ENCODE peak calls at places on chromosomes 12 and 14, in six cellular contexts. One of them, this sample, is unnamed.

GRCh38 chr14:63862163-63862562 is 9.4 kb downstream of the SYNE2 start:
- DNase-seq in HCT116: no peak
- DNase-seq in HepG2: no peak
- DNase-seq in K562: no peak
- DNase-seq in H1: no peak
- DNase-seq in GM12878: no peak
- DNase-seq in this sample: no peak

GRCh38 chr12:114013601-114014345 is 47.6 kb upstream of the RBM19 start:
- DNase-seq in HCT116: peak; percentile 31
- DNase-seq in HepG2: peak; percentile 39
- DNase-seq in K562: peak; percentile 14
- DNase-seq in H1: peak; percentile 61
- DNase-seq in GM12878: no peak
- DNase-seq in this sample: peak; percentile 32

GRCh38 chr12:39780527-39781446 is 161.2 kb upstream of the ABCD2 start:
- DNase-seq in HCT116: no peak
- DNase-seq in HepG2: no peak
- DNase-seq in K562: no peak
- DNase-seq in H1: no peak
- DNase-seq in GM12878: no peak
- DNase-seq in this sample: no peak

GRCh38 chr12:109134186-109134917 is 18.0 kb downstream of the ACACB start:
- DNase-seq in HCT116: peak; percentile 27
- DNase-seq in HepG2: no peak
- DNase-seq in K562: peak; percentile 65
- DNase-seq in H1: peak; percentile 74
- DNase-seq in GM12878: no peak
- DNase-seq in this sample: peak; percentile 60

GRCh38 chr14:104820669-104821228 is 19.8 kb downstream of the ZBTB42 start:
- DNase-seq in HCT116: no peak
- DNase-seq in HepG2: peak; percentile 81
- DNase-seq in K562: no peak
- DNase-seq in H1: peak; percentile 63
- DNase-seq in GM12878: no peak
- DNase-seq in this sample: peak; percentile 92

GRCh38 chr12:89280833-89281533 is 71.3 kb downstream of the DUSP6 start:
- DNase-seq in HCT116: no peak
- DNase-seq in HepG2: no peak
- DNase-seq in K562: no peak
- DNase-seq in H1: no peak
- DNase-seq in GM12878: no peak
- DNase-seq in this sample: no peak

GRCh38 chr12:30573145-30573544 is 122.5 kb downstream of the IPO8 start:
- DNase-seq in HCT116: no peak
- DNase-seq in HepG2: no peak
- DNase-seq in K562: no peak
- DNase-seq in H1: no peak
- DNase-seq in GM12878: no peak
- DNase-seq in this sample: no peak

GRCh38 chr12:1108276-1108675 is 117.3 kb downstream of the ERC1 start:
- DNase-seq in HCT116: no peak
- DNase-seq in HepG2: no peak
- DNase-seq in K562: no peak
- DNase-seq in H1: no peak
- DNase-seq in GM12878: peak; percentile 59
- DNase-seq in this sample: no peak

GRCh38 chr14:29650554-29651269 is 276.9 kb downstream of the PRKD1 start:
- DNase-seq in HCT116: no peak
- DNase-seq in HepG2: no peak
- DNase-seq in K562: peak; percentile 26
- DNase-seq in H1: no peak
- DNase-seq in GM12878: no peak
- DNase-seq in this sample: no peak

GRCh38 chr14:85420278-85420677 is 109.7 kb upstream of the FLRT2 start:
- DNase-seq in HCT116: no peak
- DNase-seq in HepG2: no peak
- DNase-seq in K562: no peak
- DNase-seq in H1: no peak
- DNase-seq in GM12878: no peak
- DNase-seq in this sample: no peak
- H2AFZ ChIP-seq in HCT116: no peak overlapping the region
- H2AFZ ChIP-seq in HepG2: no peak overlapping the region
- H2AFZ ChIP-seq in K562: no peak overlapping the region
- H2AFZ ChIP-seq in H1: no peak overlapping the region
- H2AFZ ChIP-seq in GM12878: no peak overlapping the region
- H2AFZ ChIP-seq in this sample: no peak overlapping the region

GRCh38 chr14:68208726-68209125 is 389.1 kb downstream of the RAD51B start:
- DNase-seq in HCT116: no peak
- DNase-seq in HepG2: no peak
- DNase-seq in K562: no peak
- DNase-seq in H1: no peak
- DNase-seq in GM12878: no peak
- DNase-seq in this sample: no peak
- TF ChIP-seq YY1 in HCT116: no peak
- TF ChIP-seq YY1 in HepG2: no peak
- TF ChIP-seq YY1 in K562: no peak
- TF ChIP-seq YY1 in H1: no peak
- TF ChIP-seq YY1 in GM12878: no peak
- TF ChIP-seq YY1 in this sample: no peak

DNA sequence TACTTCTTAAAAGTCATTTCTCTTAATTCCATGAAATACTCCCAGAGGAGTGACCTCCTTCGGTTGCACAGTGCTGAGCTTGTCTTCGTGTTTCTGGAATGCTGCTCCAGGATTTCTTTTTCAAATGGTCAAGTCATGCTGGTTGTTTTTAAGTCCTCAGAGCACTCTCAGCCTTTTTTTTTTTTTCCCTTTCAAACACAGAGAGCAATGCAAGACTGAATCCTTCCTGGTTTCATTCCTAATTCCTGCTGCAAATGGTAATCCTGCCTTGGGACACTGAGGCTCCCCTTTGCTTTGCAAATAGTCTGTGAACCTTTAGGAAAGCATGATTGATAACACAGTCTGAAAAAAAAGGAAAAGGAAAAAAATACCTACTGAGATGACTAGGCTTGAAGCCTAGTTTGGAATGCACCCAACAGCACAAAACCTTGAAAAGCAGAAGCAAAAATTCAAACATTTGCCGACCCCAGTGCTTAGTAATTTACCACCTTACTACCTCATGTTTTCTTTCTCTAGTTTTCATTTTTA is 233.1 kb upstream of the DAAM1 start:
- DNase-seq in HCT116: no peak
- DNase-seq in HepG2: no peak
- DNase-seq in K562: no peak
- DNase-seq in H1: no peak
- DNase-seq in GM12878: peak; percentile 55
- DNase-seq in this sample: no peak
- TF ChIP-seq RAD21 in HCT116: no peak
- TF ChIP-seq RAD21 in HepG2: no peak
- TF ChIP-seq RAD21 in K562: no peak
- TF ChIP-seq RAD21 in H1: no peak
- TF ChIP-seq RAD21 in GM12878: no peak
- TF ChIP-seq RAD21 in this sample: no peak

GRCh38 chr12:22163594-22163993 is 117.6 kb downstream of the CMAS start:
- DNase-seq in HCT116: no peak
- DNase-seq in HepG2: no peak
- DNase-seq in K562: no peak
- DNase-seq in H1: no peak
- DNase-seq in GM12878: no peak
- DNase-seq in this sample: no peak
- H2AFZ ChIP-seq in HCT116: no peak overlapping the region
- H2AFZ ChIP-seq in HepG2: no peak overlapping the region
- H2AFZ ChIP-seq in K562: no peak overlapping the region
- H2AFZ ChIP-seq in H1: no peak overlapping the region
- H2AFZ ChIP-seq in GM12878: no peak overlapping the region
- H2AFZ ChIP-seq in this sample: no peak overlapping the region

DNA sequence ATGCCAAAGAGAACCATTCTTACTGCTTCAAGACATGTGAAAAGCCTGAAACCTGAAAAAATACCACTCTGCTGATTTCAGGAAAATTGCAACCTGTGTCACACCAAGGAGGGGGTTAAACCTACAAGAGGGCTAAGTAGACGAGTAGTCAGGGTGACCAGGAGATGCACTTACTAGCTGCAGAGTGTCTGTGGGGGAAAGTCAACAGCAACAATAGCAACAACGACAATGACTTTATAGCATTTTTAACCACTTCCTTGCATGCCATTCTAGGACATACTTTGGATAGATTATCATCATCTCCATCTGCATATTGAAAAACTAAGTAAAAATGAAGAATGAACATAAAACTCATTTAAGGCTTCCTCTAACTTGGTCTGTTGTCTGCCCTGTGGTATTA is 902.7 kb downstream of the BCL11B start:
- DNase-seq in HCT116: no peak
- DNase-seq in HepG2: no peak
- DNase-seq in K562: no peak
- DNase-seq in H1: no peak
- DNase-seq in GM12878: no peak
- DNase-seq in this sample: no peak
- TF ChIP-seq YY1 in HCT116: no peak
- TF ChIP-seq YY1 in HepG2: no peak
- TF ChIP-seq YY1 in K562: no peak
- TF ChIP-seq YY1 in H1: no peak
- TF ChIP-seq YY1 in GM12878: no peak
- TF ChIP-seq YY1 in this sample: no peak

GRCh38 chr14:50647282-50647681 is 20.8 kb downstream of the SAV1 start:
- DNase-seq in HCT116: no peak
- DNase-seq in HepG2: no peak
- DNase-seq in K562: no peak
- DNase-seq in H1: no peak
- DNase-seq in GM12878: peak; percentile 45
- DNase-seq in this sample: no peak

GRCh38 chr14:50649691-50650090 is 18.4 kb downstream of the SAV1 start:
- DNase-seq in HCT116: no peak
- DNase-seq in HepG2: no peak
- DNase-seq in K562: no peak
- DNase-seq in H1: no peak
- DNase-seq in GM12878: no peak
- DNase-seq in this sample: no peak

DNA sequence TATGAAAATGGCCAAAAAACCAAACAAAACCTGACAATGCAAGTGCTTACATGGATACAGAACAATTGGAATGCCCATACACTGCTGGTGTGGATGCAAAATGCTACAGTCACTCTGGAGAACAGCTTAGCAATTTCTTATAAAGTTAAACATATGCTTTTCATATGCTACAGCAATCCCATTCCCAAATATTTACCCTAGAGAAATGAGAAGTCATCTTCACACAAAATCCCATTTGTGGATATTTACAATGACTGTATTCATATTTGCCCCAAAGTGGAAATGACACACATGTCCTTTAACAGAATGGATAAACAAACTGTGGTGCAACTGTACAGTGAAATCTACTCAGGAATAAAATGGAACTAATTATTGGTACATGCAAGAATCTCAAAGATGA is 20.4 kb downstream of the SAV1 start:
- DNase-seq in HCT116: no peak
- DNase-seq in HepG2: no peak
- DNase-seq in K562: no peak
- DNase-seq in H1: no peak
- DNase-seq in GM12878: no peak
- DNase-seq in this sample: no peak
- TF ChIP-seq RAD21 in HCT116: no peak
- TF ChIP-seq RAD21 in HepG2: no peak
- TF ChIP-seq RAD21 in K562: no peak
- TF ChIP-seq RAD21 in H1: no peak
- TF ChIP-seq RAD21 in GM12878: no peak
- TF ChIP-seq RAD21 in this sample: no peak

DNA sequence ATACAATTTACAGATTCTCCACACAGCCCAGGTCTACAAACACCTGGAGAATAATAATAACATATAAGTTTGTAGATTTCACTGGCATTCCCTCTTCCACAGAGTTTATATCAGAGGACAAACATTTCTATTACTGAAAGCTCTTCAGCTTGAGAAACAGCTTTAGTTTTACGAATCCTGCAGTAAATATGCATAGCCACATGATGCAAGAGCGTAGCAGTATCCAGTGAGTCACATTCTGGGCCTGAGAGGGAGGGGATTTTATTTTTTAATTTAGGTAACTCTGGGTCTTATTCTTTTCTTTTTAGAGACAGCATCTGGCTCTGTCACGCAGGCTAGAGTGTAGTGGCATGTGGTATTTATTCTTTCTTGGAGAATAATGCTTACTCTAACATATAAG is 1002.8 kb downstream of the TRHDE start:
- DNase-seq in HCT116: peak; percentile 1
- DNase-seq in HepG2: no peak
- DNase-seq in K562: no peak
- DNase-seq in H1: no peak
- DNase-seq in GM12878: no peak
- DNase-seq in this sample: no peak
- H2AFZ ChIP-seq in HCT116: peak overlapping the region; percentile 25
- H2AFZ ChIP-seq in HepG2: no peak overlapping the region
- H2AFZ ChIP-seq in K562: no peak overlapping the region
- H2AFZ ChIP-seq in H1: peak overlapping the region; percentile 20
- H2AFZ ChIP-seq in GM12878: no peak overlapping the region
- H2AFZ ChIP-seq in this sample: no peak overlapping the region

GRCh38 chr12:27970391-27970980 is 2.0 kb downstream of the PTHLH start:
- DNase-seq in HCT116: no peak
- DNase-seq in HepG2: no peak
- DNase-seq in K562: no peak
- DNase-seq in H1: peak; percentile 69
- DNase-seq in GM12878: no peak
- DNase-seq in this sample: peak; percentile 79
- TF ChIP-seq YY1 in HCT116: no peak
- TF ChIP-seq YY1 in HepG2: no peak
- TF ChIP-seq YY1 in K562: no peak
- TF ChIP-seq YY1 in H1: no peak
- TF ChIP-seq YY1 in GM12878: no peak
- TF ChIP-seq YY1 in this sample: no peak

This sample was measured in SK-N-SH.